ENCODE peak calls at places on chromosome 19, in four cellular contexts. L, U, T and S are unnamed samples.

GRCh38 chr19:46202872-46203860 is 26.4 kb upstream of the IGFL1 start:
- DNase-seq in U (peak; percentile 14), T (no peak), L (no peak), S (no peak)

GRCh38 chr19:10292206-10292788 is 2.5 kb downstream of the ICAM5 start:
- DNase-seq in U (peak; percentile 27), T (no peak), L (peak; percentile 100), S (peak; percentile 98)

GRCh38 chr19:53511933-53512374 is 26.0 kb upstream of the ZNF331 start:
- DNase-seq in L (peak; percentile 88), U (peak; percentile 71), T (no peak), S (peak; percentile 60)

GRCh38 chr19:38409631-38410133 is 6.8 kb downstream of the FAM98C start:
- DNase-seq in U (no peak), T (no peak), L (no peak), S (no peak)

GRCh38 chr19:41376241-41376997 is at the start of gene TMEM91:
- DNase-seq in U (no peak), T (no peak), L (peak; percentile 85), S (no peak)

GRCh38 chr19:18645035-18645511 is 8.2 kb downstream of the KLHL26 start:
- DNase-seq in L (no peak), T (no peak), U (no peak), S (no peak)

GRCh38 chr19:16001481-16002312 is 52.9 kb downstream of the OR10H4 start:
- DNase-seq in U (peak; percentile 33), L (no peak), T (peak; percentile 55), S (no peak)

GRCh38 chr19:8641908-8642547 is 11.6 kb downstream of the NFILZ start:
- DNase-seq in T (no peak), L (no peak), U (peak; percentile 71), S (peak; percentile 57)

GRCh38 chr19:29532956-29533355 is 7.2 kb downstream of the VSTM2B start:
- DNase-seq in L (no peak), U (no peak), T (no peak), S (no peak)

GRCh38 chr19:14472202-14472961 is 2.8 kb downstream of the PTGER1 start:
- DNase-seq in U (no peak), L (peak; percentile 98), T (no peak), S (peak; percentile 86)

GRCh38 chr19:54137913-54138776 is 583 bp downstream of the CNOT3 start:
- DNase-seq in L (peak; percentile 67), T (no peak), U (no peak), S (peak; percentile 26)

GRCh38 chr19:4347521-4347920 is 4.2 kb downstream of the MPND start:
- DNase-seq in L (no peak), U (no peak), T (no peak), S (no peak)

GRCh38 chr19:21586341-21587116 is 81.1 kb downstream of the ZNF429 start:
- DNase-seq in U (no peak), L (peak; percentile 72), T (no peak), S (no peak)

GRCh38 chr19:47408156-47408938 is 11.0 kb downstream of the MEIS3 start:
- DNase-seq in T (no peak), U (no peak), L (no peak), S (no peak)

GRCh38 chr19:47405197-47405550 is 14.2 kb downstream of the MEIS3 start:
- DNase-seq in L (no peak), U (no peak), T (no peak), S (no peak)

GRCh38 chr19:47407417-47407774 is 11.9 kb downstream of the MEIS3 start:
- DNase-seq in L (no peak), T (no peak), U (no peak), S (no peak)

GRCh38 chr19:47405854-47406417 is 13.4 kb downstream of the MEIS3 start:
- DNase-seq in L (no peak), U (no peak), T (no peak), S (no peak)

DNA sequence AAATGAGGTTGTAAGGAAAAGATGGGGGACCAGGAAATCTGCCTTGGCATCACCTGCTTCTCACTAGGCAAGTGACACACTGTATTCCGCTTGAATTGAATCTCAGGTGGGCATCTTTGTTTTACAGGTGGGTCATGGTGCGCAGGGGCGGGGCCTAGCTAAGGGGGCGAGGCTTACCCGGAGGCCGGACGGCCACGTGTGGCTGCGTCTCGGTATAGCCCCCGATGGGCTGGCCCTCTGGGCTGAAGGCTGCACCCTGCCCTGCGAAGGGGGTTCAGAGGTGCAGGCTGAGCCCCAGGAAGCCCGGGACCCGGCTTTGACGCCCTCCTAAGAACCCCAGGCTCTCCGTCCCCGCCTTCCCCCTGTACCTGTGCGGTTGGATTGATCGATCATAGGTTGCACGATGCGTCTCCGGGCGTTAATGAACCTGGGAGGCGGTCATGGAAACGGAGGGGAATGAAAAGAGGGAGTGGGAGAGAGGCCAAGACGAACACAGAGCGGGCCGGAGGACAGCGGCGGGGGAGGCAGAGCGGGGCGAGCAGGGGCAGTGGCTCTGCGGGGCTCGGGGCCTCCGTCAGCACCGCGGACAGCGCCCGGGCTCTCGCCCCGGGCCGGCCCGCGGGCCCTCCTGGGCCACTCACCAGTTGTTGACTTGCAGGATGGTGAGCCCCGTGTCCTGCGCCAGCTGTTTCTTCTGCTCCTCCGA is 12.5 kb downstream of the MEIS3 start:
- DNase-seq in T (no peak), L (peak; percentile 88), U (no peak), S (peak; percentile 81)
- TF ChIP-seq BRCA1 in T (no peak), L (no peak), U (no peak), S (no peak)

GRCh38 chr19:33303791-33304759 is 1.7 kb upstream of the CEBPA start:
- DNase-seq in L (no peak), U (no peak), T (no peak), S (no peak)
- TF ChIP-seq BRCA1 in L (no peak), U (no peak), T (no peak), S (no peak)

GRCh38 chr19:13011653-13012389 is 16.5 kb downstream of the NFIX start:
- DNase-seq in T (no peak), U (no peak), L (peak; percentile 88), S (peak; percentile 15)

GRCh38 chr19:13008926-13009787 is 13.9 kb downstream of the NFIX start:
- DNase-seq in L (no peak), T (no peak), U (no peak), S (peak; percentile 7)

GRCh38 chr19:13010992-13011652 is 15.8 kb downstream of the NFIX start:
- DNase-seq in L (no peak), U (no peak), T (no peak), S (peak; percentile 16)

GRCh38 chr19:13012390-13012689 is 17.1 kb downstream of the NFIX start:
- DNase-seq in T (no peak), U (no peak), L (no peak), S (no peak)

GRCh38 chr19:13010038-13010991 is 15.0 kb downstream of the NFIX start:
- DNase-seq in T (no peak), L (peak; percentile 83), U (no peak), S (no peak)
- TF ChIP-seq BRCA1 in T (no peak), L (no peak), U (no peak), S (no peak)

GRCh38 chr19:35644987-35645679 is 3.0 kb upstream of the COX6B1 start:
- DNase-seq in U (peak; percentile 53), L (peak; percentile 98), T (no peak), S (peak; percentile 84)
- TF ChIP-seq BRCA1 in U (no peak), L (no peak), T (no peak), S (no peak)

GRCh38 chr19:582497-583197 is 7.0 kb upstream of the HCN2 start:
- DNase-seq in T (no peak), L (no peak), U (no peak), S (no peak)
- TF ChIP-seq BRCA1 in T (no peak), L (no peak), U (no peak), S (no peak)

GRCh38 chr19:39416152-39416551 is 3.7 kb downstream of the PLEKHG2 start:
- DNase-seq in U (no peak), L (peak; percentile 43), T (no peak), S (no peak)
- TF ChIP-seq BRCA1 in U (no peak), L (no peak), T (no peak), S (no peak)